ENCODE peak calls at places on chromosomes 6 and 20, in seven cellular contexts. J is keratinocyte, I is heart right ventricle, P is body of pancreas, H is breast epithelium, O is lower lobe of right lung, N is RWPE1. T is an unnamed sample.

GRCh38 chr6:56243518-56244070 is 3.8 kb downstream of the COL21A1 start:
- DNase-seq in P (no peak), N (no peak), O (no peak), J (no peak), H (no peak), I (no peak), T (no peak)

GRCh38 chr6:132498638-132499037 is 14.3 kb downstream of the STX7 start:
- DNase-seq in I (no peak), O (no peak), J (no peak), H (no peak), P (no peak), N (no peak), T (no peak)

GRCh38 chr6:113169484-113169883 is 687.7 kb upstream of the MARCKS start:
- DNase-seq in H (no peak), N (no peak), J (no peak), P (no peak), O (no peak), I (no peak), T (no peak)

GRCh38 chr6:63466242-63466733 is 106.0 kb upstream of the LOC128125822 start:
- DNase-seq in P (no peak), N (no peak), J (no peak), I (no peak), O (no peak), H (no peak), T (no peak)

GRCh38 chr6:138815797-138816528 is 20.1 kb downstream of the ECT2L start:
- DNase-seq in I (no peak), N (peak; percentile 52), P (no peak), H (no peak), J (no peak), O (no peak), T (no peak)

GRCh38 chr20:59205044-59205443 is 41.4 kb downstream of the ZNF831 start:
- DNase-seq in O (no peak), P (no peak), H (no peak), N (no peak), J (no peak), I (no peak), T (no peak)

GRCh38 chr6:149313070-149313469 is 4.4 kb upstream of the TAB2 start:
- DNase-seq in I (no peak), J (no peak), N (no peak), O (no peak), P (no peak), H (no peak), T (no peak)

GRCh38 chr20:44765647-44766367 is 20.1 kb downstream of the KCNK15 start:
- DNase-seq in I (no peak), H (no peak), P (no peak), O (no peak), N (peak; percentile 36), J (no peak), T (no peak)

GRCh38 chr6:117267766-117268534 is 2.6 kb downstream of the VGLL2 start:
- DNase-seq in P (no peak), J (no peak), H (no peak), N (no peak), O (no peak), I (no peak), T (no peak)

GRCh38 chr6:161274488-161274858 is 612 bp upstream of the AGPAT4 start:
- DNase-seq in H (no peak), O (no peak), N (no peak), J (no peak), I (no peak), P (no peak), T (no peak)

GRCh38 chr20:8940311-8940710 is 128.6 kb upstream of the PLCB4 start:
- DNase-seq in N (no peak), H (no peak), J (no peak), P (peak; percentile 7), I (no peak), O (no peak), T (no peak)

GRCh38 chr6:111771084-111771411 is 102.2 kb downstream of the FYN start:
- DNase-seq in P (no peak), H (no peak), J (no peak), N (no peak), I (no peak), O (no peak), T (no peak)

GRCh38 chr20:33719989-33720709 is at the start of gene PXMP4:
- DNase-seq in N (peak; percentile 100), O (peak; percentile 91), H (peak; percentile 82), P (peak; percentile 93), J (peak; percentile 94), I (peak; percentile 81), T (peak; percentile 94)

GRCh38 chr6:10733151-10733715 is 10.4 kb downstream of the TMEM14C start:
- DNase-seq in N (no peak), I (no peak), J (no peak), P (no peak), O (no peak), H (no peak), T (no peak)

GRCh38 chr20:61744691-61745396 is 320.8 kb downstream of the TAF4 start:
- DNase-seq in I (no peak), O (peak; percentile 31), N (no peak), H (no peak), J (no peak), P (no peak), T (no peak)

GRCh38 chr6:27471365-27472115 is 1.4 kb downstream of the ZNF184 start:
- DNase-seq in O (no peak), J (no peak), N (no peak), I (no peak), H (no peak), P (no peak), T (no peak)

GRCh38 chr6:139828751-139829519 is 454.5 kb upstream of the CITED2 start:
- DNase-seq in J (no peak), O (no peak), P (no peak), N (no peak), H (no peak), I (no peak), T (no peak)

GRCh38 chr6:81937296-81937937 is 184.9 kb upstream of the TENT5A start:
- DNase-seq in H (no peak), I (no peak), J (no peak), N (no peak), O (no peak), P (no peak), T (no peak)

GRCh38 chr6:304833-305370 is 12.6 kb downstream of the DUSP22 start:
- DNase-seq in P (no peak), I (no peak), N (no peak), J (no peak), O (no peak), H (no peak), T (no peak)

GRCh38 chr6:32852018-32852843 is 1.3 kb downstream of the TAP1 start:
- DNase-seq in P (peak; percentile 38), J (no peak), I (no peak), H (no peak), N (peak; percentile 20), O (no peak), T (no peak)

GRCh38 chr20:38926934-38927616 is 858 bp downstream of the FAM83D start:
- DNase-seq in J (no peak), I (no peak), N (peak; percentile 48), H (no peak), O (no peak), P (no peak), T (no peak)
- H3K27ac ChIP-seq in J (peak overlapping the region; percentile 67), I (no peak overlapping the region), N (peak overlapping the region; percentile 75), H (no peak overlapping the region), O (no peak overlapping the region), P (no peak overlapping the region), T (no peak overlapping the region)

GRCh38 chr6:134466751-134467525 is 149.0 kb upstream of the SGK1 start:
- DNase-seq in O (no peak), I (no peak), N (peak; percentile 40), J (no peak), P (no peak), H (no peak), T (no peak)

GRCh38 chr6:134472046-134472445 is 154.1 kb upstream of the SGK1 start:
- DNase-seq in P (no peak), O (no peak), N (no peak), I (no peak), H (no peak), J (no peak), T (no peak)

GRCh38 chr6:134470090-134470975 is 152.4 kb upstream of the SGK1 start:
- DNase-seq in I (no peak), N (no peak), J (no peak), P (no peak), O (no peak), H (no peak), T (no peak)

GRCh38 chr6:134464690-134465411 is 146.9 kb upstream of the SGK1 start:
- DNase-seq in O (no peak), J (peak; percentile 79), I (no peak), N (peak; percentile 63), H (no peak), P (no peak), T (no peak)

DNA sequence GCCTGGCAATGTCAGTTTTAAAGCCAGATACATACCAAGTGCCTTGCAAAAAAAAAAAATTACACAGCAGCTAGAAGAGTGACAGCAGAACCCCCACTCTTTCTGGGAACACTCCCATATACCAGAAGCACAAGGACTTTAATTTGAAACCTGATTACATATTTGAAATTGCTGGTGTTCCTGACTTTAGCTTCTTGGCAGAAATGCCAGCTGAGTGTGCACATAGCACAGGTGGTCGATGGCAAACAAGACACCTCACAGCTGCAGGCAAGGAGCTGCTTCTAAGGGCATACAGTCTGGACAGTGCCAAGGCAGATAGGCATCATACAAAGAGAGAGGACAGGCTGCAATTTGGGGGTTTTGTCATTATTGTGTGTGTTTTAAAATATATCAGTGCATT is 150.7 kb upstream of the SGK1 start:
- DNase-seq in I (no peak), P (peak; percentile 59), N (no peak), J (no peak), H (no peak), O (no peak), T (no peak)
- H3K27ac ChIP-seq in I (no peak overlapping the region), P (peak overlapping the region; percentile 53), N (no peak overlapping the region), J (no peak overlapping the region), H (no peak overlapping the region), O (no peak overlapping the region), T (peak overlapping the region; percentile 54)

DNA sequence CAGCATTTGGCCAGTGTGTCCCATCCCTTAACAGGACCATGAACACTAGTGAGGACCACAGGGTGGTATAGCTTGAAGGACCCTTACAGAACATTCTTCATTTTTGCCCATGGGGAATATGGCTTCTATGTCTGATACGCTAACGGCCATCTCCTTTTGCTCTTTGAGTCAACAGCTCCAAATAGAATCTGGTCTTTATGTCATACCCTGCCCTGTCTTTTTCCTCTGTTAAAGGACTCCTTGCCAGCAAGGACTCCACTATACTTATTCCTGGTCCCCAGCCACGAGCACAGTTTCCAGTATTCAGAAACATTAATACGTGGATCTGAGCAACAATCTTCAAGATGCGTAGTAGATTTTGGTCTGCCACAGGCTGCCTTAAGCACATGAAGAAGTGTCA is 22.5 kb downstream of the SERPINB1 start:
- DNase-seq in P (no peak), N (no peak), J (no peak), O (no peak), H (no peak), I (no peak), T (no peak)
- H3K27ac ChIP-seq in P (peak overlapping the region; percentile 56), N (no peak overlapping the region), J (peak overlapping the region; percentile 98), O (peak overlapping the region; percentile 79), H (peak overlapping the region; percentile 62), I (no peak overlapping the region), T (no peak overlapping the region)

DNA sequence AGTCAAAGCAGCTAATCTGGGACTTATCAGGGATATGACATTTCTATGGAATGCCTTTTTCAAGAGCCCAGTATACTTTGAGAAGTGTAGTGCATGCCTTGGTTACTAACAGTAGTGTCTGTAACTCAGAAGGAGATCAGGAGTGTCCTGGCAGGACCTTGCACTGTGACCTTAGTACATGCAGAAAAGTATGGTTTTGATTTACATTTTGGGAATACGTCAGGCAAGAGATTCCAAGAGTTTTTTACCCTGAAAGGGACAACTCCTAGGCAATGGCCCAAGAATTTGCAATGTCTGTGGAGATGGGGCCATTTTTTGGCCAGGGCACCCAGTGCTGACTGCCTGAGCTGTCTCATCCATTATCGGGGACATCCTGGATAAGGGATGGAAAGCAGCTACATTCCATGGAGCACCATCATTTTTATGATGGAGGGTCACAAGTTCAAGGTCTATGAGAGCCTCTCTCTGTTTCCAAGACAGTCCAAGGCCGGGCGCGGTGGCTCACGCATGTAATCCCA is 80.2 kb downstream of the FAM50B start:
- DNase-seq in H (no peak), P (peak; percentile 19), N (no peak), J (no peak), O (no peak), I (no peak), T (no peak)
- H3K27ac ChIP-seq in H (peak overlapping the region; percentile 23), P (no peak overlapping the region), N (no peak overlapping the region), J (no peak overlapping the region), O (no peak overlapping the region), I (no peak overlapping the region), T (no peak overlapping the region)